ENCODE peak calls at places on chromosome 13, in six cellular contexts. One of them, this sample, is unnamed.

GRCh38 chr13:100131863-100132574 is 43.1 kb downstream of the PCCA start:
- DNase-seq in NCI-H2171 treated with DMSO at 0.1 percent for 48 hours: no peak
- DNase-seq in BE2C: peak
- DNase-seq in stimulated activated CD4-positive, alpha-beta T cell treated with anti-CD3 and anti-CD28 coated beads, Interleukin-2, amount 100 ng/mL, for 48 hours: no peak
- DNase-seq in kidney glomerular epithelial cell: peak
- DNase-seq in neural crest cell: no peak
- DNase-seq in this sample: peak

GRCh38 chr13:60756306-60756705 is 359.3 kb downstream of the TDRD3 start:
- DNase-seq in BE2C: no peak
- DNase-seq in neural crest cell: no peak
- DNase-seq in NCI-H2171 treated with DMSO at 0.1 percent for 48 hours: no peak
- DNase-seq in kidney glomerular epithelial cell: peak
- DNase-seq in stimulated activated CD4-positive, alpha-beta T cell treated with anti-CD3 and anti-CD28 coated beads, Interleukin-2, amount 100 ng/mL, for 48 hours: no peak
- DNase-seq in this sample: no peak

GRCh38 chr13:79802389-79803140 is 321.6 kb downstream of the NDFIP2 start:
- DNase-seq in kidney glomerular epithelial cell: no peak
- DNase-seq in BE2C: peak
- DNase-seq in neural crest cell: no peak
- DNase-seq in NCI-H2171 treated with DMSO at 0.1 percent for 48 hours: peak
- DNase-seq in stimulated activated CD4-positive, alpha-beta T cell treated with anti-CD3 and anti-CD28 coated beads, Interleukin-2, amount 100 ng/mL, for 48 hours: no peak
- DNase-seq in this sample: no peak

GRCh38 chr13:41603917-41604316 is 146.6 kb downstream of the RGCC start:
- DNase-seq in kidney glomerular epithelial cell: peak
- DNase-seq in stimulated activated CD4-positive, alpha-beta T cell treated with anti-CD3 and anti-CD28 coated beads, Interleukin-2, amount 100 ng/mL, for 48 hours: no peak
- DNase-seq in BE2C: peak
- DNase-seq in neural crest cell: no peak
- DNase-seq in NCI-H2171 treated with DMSO at 0.1 percent for 48 hours: peak
- DNase-seq in this sample: peak

GRCh38 chr13:95643471-95643813 is 1.1 kb downstream of the DZIP1 start:
- DNase-seq in kidney glomerular epithelial cell: no peak
- DNase-seq in BE2C: peak
- DNase-seq in neural crest cell: no peak
- DNase-seq in stimulated activated CD4-positive, alpha-beta T cell treated with anti-CD3 and anti-CD28 coated beads, Interleukin-2, amount 100 ng/mL, for 48 hours: no peak
- DNase-seq in NCI-H2171 treated with DMSO at 0.1 percent for 48 hours: peak
- DNase-seq in this sample: peak

GRCh38 chr13:35964764-35965163 is 166.4 kb downstream of the DCLK1 start:
- DNase-seq in kidney glomerular epithelial cell: peak
- DNase-seq in BE2C: no peak
- DNase-seq in neural crest cell: no peak
- DNase-seq in stimulated activated CD4-positive, alpha-beta T cell treated with anti-CD3 and anti-CD28 coated beads, Interleukin-2, amount 100 ng/mL, for 48 hours: no peak
- DNase-seq in NCI-H2171 treated with DMSO at 0.1 percent for 48 hours: no peak
- DNase-seq in this sample: no peak

GRCh38 chr13:59801107-59801880 is 362.4 kb downstream of the DIAPH3 start:
- DNase-seq in stimulated activated CD4-positive, alpha-beta T cell treated with anti-CD3 and anti-CD28 coated beads, Interleukin-2, amount 100 ng/mL, for 48 hours: no peak
- DNase-seq in kidney glomerular epithelial cell: no peak
- DNase-seq in NCI-H2171 treated with DMSO at 0.1 percent for 48 hours: no peak
- DNase-seq in neural crest cell: no peak
- DNase-seq in BE2C: no peak
- DNase-seq in this sample: no peak

GRCh38 chr13:112952759-112953541 is 16.1 kb upstream of the MCF2L start:
- DNase-seq in NCI-H2171 treated with DMSO at 0.1 percent for 48 hours: no peak
- DNase-seq in BE2C: no peak
- DNase-seq in neural crest cell: no peak
- DNase-seq in kidney glomerular epithelial cell: no peak
- DNase-seq in stimulated activated CD4-positive, alpha-beta T cell treated with anti-CD3 and anti-CD28 coated beads, Interleukin-2, amount 100 ng/mL, for 48 hours: no peak
- DNase-seq in this sample: no peak

GRCh38 chr13:113126265-113127150 is 3.9 kb downstream of the F10 start:
- DNase-seq in NCI-H2171 treated with DMSO at 0.1 percent for 48 hours: no peak
- DNase-seq in stimulated activated CD4-positive, alpha-beta T cell treated with anti-CD3 and anti-CD28 coated beads, Interleukin-2, amount 100 ng/mL, for 48 hours: no peak
- DNase-seq in neural crest cell: no peak
- DNase-seq in kidney glomerular epithelial cell: no peak
- DNase-seq in BE2C: peak
- DNase-seq in this sample: no peak

GRCh38 chr13:75870397-75870801 is 234.3 kb downstream of the LMO7 start:
- DNase-seq in neural crest cell: peak
- DNase-seq in kidney glomerular epithelial cell: no peak
- DNase-seq in NCI-H2171 treated with DMSO at 0.1 percent for 48 hours: peak
- DNase-seq in BE2C: no peak
- DNase-seq in stimulated activated CD4-positive, alpha-beta T cell treated with anti-CD3 and anti-CD28 coated beads, Interleukin-2, amount 100 ng/mL, for 48 hours: no peak
- DNase-seq in this sample: no peak

GRCh38 chr13:113327766-113328391 is 30.8 kb downstream of the LAMP1 start:
- DNase-seq in BE2C: no peak
- DNase-seq in NCI-H2171 treated with DMSO at 0.1 percent for 48 hours: no peak
- DNase-seq in neural crest cell: no peak
- DNase-seq in stimulated activated CD4-positive, alpha-beta T cell treated with anti-CD3 and anti-CD28 coated beads, Interleukin-2, amount 100 ng/mL, for 48 hours: no peak
- DNase-seq in kidney glomerular epithelial cell: no peak
- DNase-seq in this sample: no peak

GRCh38 chr13:79995334-79995733 is 345.6 kb downstream of the SPRY2 start:
- DNase-seq in NCI-H2171 treated with DMSO at 0.1 percent for 48 hours: no peak
- DNase-seq in stimulated activated CD4-positive, alpha-beta T cell treated with anti-CD3 and anti-CD28 coated beads, Interleukin-2, amount 100 ng/mL, for 48 hours: no peak
- DNase-seq in kidney glomerular epithelial cell: peak
- DNase-seq in neural crest cell: no peak
- DNase-seq in BE2C: no peak
- DNase-seq in this sample: no peak

GRCh38 chr13:99870541-99870940 is 101.0 kb downstream of the ZIC5 start:
- DNase-seq in neural crest cell: no peak
- DNase-seq in NCI-H2171 treated with DMSO at 0.1 percent for 48 hours: peak
- DNase-seq in BE2C: no peak
- DNase-seq in stimulated activated CD4-positive, alpha-beta T cell treated with anti-CD3 and anti-CD28 coated beads, Interleukin-2, amount 100 ng/mL, for 48 hours: no peak
- DNase-seq in kidney glomerular epithelial cell: no peak
- DNase-seq in this sample: no peak

GRCh38 chr13:106919093-106919492 is 351.2 kb upstream of the ARGLU1 start:
- DNase-seq in stimulated activated CD4-positive, alpha-beta T cell treated with anti-CD3 and anti-CD28 coated beads, Interleukin-2, amount 100 ng/mL, for 48 hours: no peak
- DNase-seq in kidney glomerular epithelial cell: peak
- DNase-seq in neural crest cell: no peak
- DNase-seq in NCI-H2171 treated with DMSO at 0.1 percent for 48 hours: no peak
- DNase-seq in BE2C: no peak
- DNase-seq in this sample: peak

GRCh38 chr13:41054919-41055619 is 6.2 kb upstream of the WBP4 start:
- DNase-seq in neural crest cell: no peak
- DNase-seq in stimulated activated CD4-positive, alpha-beta T cell treated with anti-CD3 and anti-CD28 coated beads, Interleukin-2, amount 100 ng/mL, for 48 hours: no peak
- DNase-seq in NCI-H2171 treated with DMSO at 0.1 percent for 48 hours: no peak
- DNase-seq in BE2C: no peak
- DNase-seq in kidney glomerular epithelial cell: no peak
- DNase-seq in this sample: peak

GRCh38 chr13:113297370-113297871 is 382 bp downstream of the LAMP1 start:
- DNase-seq in neural crest cell: no peak
- DNase-seq in stimulated activated CD4-positive, alpha-beta T cell treated with anti-CD3 and anti-CD28 coated beads, Interleukin-2, amount 100 ng/mL, for 48 hours: peak
- DNase-seq in NCI-H2171 treated with DMSO at 0.1 percent for 48 hours: no peak
- DNase-seq in kidney glomerular epithelial cell: no peak
- DNase-seq in BE2C: peak
- DNase-seq in this sample: no peak

GRCh38 chr13:46342538-46342937 is 44.5 kb downstream of the RUBCNL start:
- DNase-seq in NCI-H2171 treated with DMSO at 0.1 percent for 48 hours: no peak
- DNase-seq in kidney glomerular epithelial cell: no peak
- DNase-seq in neural crest cell: no peak
- DNase-seq in BE2C: no peak
- DNase-seq in stimulated activated CD4-positive, alpha-beta T cell treated with anti-CD3 and anti-CD28 coated beads, Interleukin-2, amount 100 ng/mL, for 48 hours: no peak
- DNase-seq in this sample: no peak

GRCh38 chr13:74770361-74770760 is 636.2 kb upstream of the KLF12 start:
- DNase-seq in NCI-H2171 treated with DMSO at 0.1 percent for 48 hours: no peak
- DNase-seq in kidney glomerular epithelial cell: peak
- DNase-seq in stimulated activated CD4-positive, alpha-beta T cell treated with anti-CD3 and anti-CD28 coated beads, Interleukin-2, amount 100 ng/mL, for 48 hours: no peak
- DNase-seq in BE2C: no peak
- DNase-seq in neural crest cell: no peak
- DNase-seq in this sample: no peak

GRCh38 chr13:25951831-25952230 is 100.0 kb downstream of the SHISA2 start:
- DNase-seq in stimulated activated CD4-positive, alpha-beta T cell treated with anti-CD3 and anti-CD28 coated beads, Interleukin-2, amount 100 ng/mL, for 48 hours: no peak
- DNase-seq in BE2C: no peak
- DNase-seq in neural crest cell: no peak
- DNase-seq in kidney glomerular epithelial cell: no peak
- DNase-seq in NCI-H2171 treated with DMSO at 0.1 percent for 48 hours: no peak
- DNase-seq in this sample: no peak

GRCh38 chr13:51057001-51057400 is 54.1 kb downstream of the C13orf42 start:
- DNase-seq in NCI-H2171 treated with DMSO at 0.1 percent for 48 hours: no peak
- DNase-seq in stimulated activated CD4-positive, alpha-beta T cell treated with anti-CD3 and anti-CD28 coated beads, Interleukin-2, amount 100 ng/mL, for 48 hours: no peak
- DNase-seq in neural crest cell: no peak
- DNase-seq in kidney glomerular epithelial cell: no peak
- DNase-seq in BE2C: no peak
- DNase-seq in this sample: no peak

GRCh38 chr13:52644108-52644507 is 1.9 kb downstream of the HNRNPA1L2 start:
- DNase-seq in kidney glomerular epithelial cell: no peak
- DNase-seq in neural crest cell: no peak
- DNase-seq in BE2C: no peak
- DNase-seq in stimulated activated CD4-positive, alpha-beta T cell treated with anti-CD3 and anti-CD28 coated beads, Interleukin-2, amount 100 ng/mL, for 48 hours: no peak
- DNase-seq in NCI-H2171 treated with DMSO at 0.1 percent for 48 hours: peak
- DNase-seq in this sample: no peak

GRCh38 chr13:36088463-36088862 is 42.7 kb downstream of the DCLK1 start:
- DNase-seq in kidney glomerular epithelial cell: no peak
- DNase-seq in stimulated activated CD4-positive, alpha-beta T cell treated with anti-CD3 and anti-CD28 coated beads, Interleukin-2, amount 100 ng/mL, for 48 hours: no peak
- DNase-seq in BE2C: no peak
- DNase-seq in NCI-H2171 treated with DMSO at 0.1 percent for 48 hours: no peak
- DNase-seq in neural crest cell: no peak
- DNase-seq in this sample: no peak

GRCh38 chr13:109012115-109012514 is 382.7 kb downstream of the MYO16 start:
- DNase-seq in NCI-H2171 treated with DMSO at 0.1 percent for 48 hours: no peak
- DNase-seq in kidney glomerular epithelial cell: no peak
- DNase-seq in neural crest cell: no peak
- DNase-seq in BE2C: no peak
- DNase-seq in stimulated activated CD4-positive, alpha-beta T cell treated with anti-CD3 and anti-CD28 coated beads, Interleukin-2, amount 100 ng/mL, for 48 hours: no peak
- DNase-seq in this sample: no peak

GRCh38 chr13:71864981-71865857 is 1.8 kb downstream of the DACH1 start:
- DNase-seq in BE2C: peak
- DNase-seq in kidney glomerular epithelial cell: no peak
- DNase-seq in stimulated activated CD4-positive, alpha-beta T cell treated with anti-CD3 and anti-CD28 coated beads, Interleukin-2, amount 100 ng/mL, for 48 hours: no peak
- DNase-seq in NCI-H2171 treated with DMSO at 0.1 percent for 48 hours: no peak
- DNase-seq in neural crest cell: peak
- DNase-seq in this sample: peak

GRCh38 chr13:19071161-19071936 is 110.3 kb downstream of the TUBA3C start:
- DNase-seq in kidney glomerular epithelial cell: no peak
- DNase-seq in neural crest cell: no peak
- DNase-seq in BE2C: no peak
- DNase-seq in stimulated activated CD4-positive, alpha-beta T cell treated with anti-CD3 and anti-CD28 coated beads, Interleukin-2, amount 100 ng/mL, for 48 hours: no peak
- DNase-seq in NCI-H2171 treated with DMSO at 0.1 percent for 48 hours: no peak
- DNase-seq in this sample: no peak

GRCh38 chr13:31927219-31927653 is 104.3 kb upstream of the FRY start:
- DNase-seq in stimulated activated CD4-positive, alpha-beta T cell treated with anti-CD3 and anti-CD28 coated beads, Interleukin-2, amount 100 ng/mL, for 48 hours: no peak
- DNase-seq in neural crest cell: no peak
- DNase-seq in kidney glomerular epithelial cell: no peak
- DNase-seq in BE2C: no peak
- DNase-seq in NCI-H2171 treated with DMSO at 0.1 percent for 48 hours: no peak
- DNase-seq in this sample: no peak

GRCh38 chr13:26895808-26896466 is 135.4 kb upstream of the GPR12 start:
- DNase-seq in NCI-H2171 treated with DMSO at 0.1 percent for 48 hours: no peak
- DNase-seq in kidney glomerular epithelial cell: no peak
- DNase-seq in BE2C: no peak
- DNase-seq in neural crest cell: no peak
- DNase-seq in stimulated activated CD4-positive, alpha-beta T cell treated with anti-CD3 and anti-CD28 coated beads, Interleukin-2, amount 100 ng/mL, for 48 hours: no peak
- DNase-seq in this sample: no peak

GRCh38 chr13:49373699-49374098 is 70.2 kb downstream of the CAB39L start:
- DNase-seq in BE2C: no peak
- DNase-seq in kidney glomerular epithelial cell: peak
- DNase-seq in stimulated activated CD4-positive, alpha-beta T cell treated with anti-CD3 and anti-CD28 coated beads, Interleukin-2, amount 100 ng/mL, for 48 hours: no peak
- DNase-seq in neural crest cell: no peak
- DNase-seq in NCI-H2171 treated with DMSO at 0.1 percent for 48 hours: no peak
- DNase-seq in this sample: no peak

GRCh38 chr13:72698164-72698563 is 29.3 kb downstream of the MZT1 start:
- DNase-seq in kidney glomerular epithelial cell: no peak
- DNase-seq in NCI-H2171 treated with DMSO at 0.1 percent for 48 hours: no peak
- DNase-seq in BE2C: no peak
- DNase-seq in stimulated activated CD4-positive, alpha-beta T cell treated with anti-CD3 and anti-CD28 coated beads, Interleukin-2, amount 100 ng/mL, for 48 hours: no peak
- DNase-seq in neural crest cell: no peak
- DNase-seq in this sample: no peak

GRCh38 chr13:35768551-35768950 is 292.1 kb upstream of the MAB21L1 start:
- DNase-seq in NCI-H2171 treated with DMSO at 0.1 percent for 48 hours: peak
- DNase-seq in BE2C: no peak
- DNase-seq in kidney glomerular epithelial cell: peak
- DNase-seq in neural crest cell: no peak
- DNase-seq in stimulated activated CD4-positive, alpha-beta T cell treated with anti-CD3 and anti-CD28 coated beads, Interleukin-2, amount 100 ng/mL, for 48 hours: no peak
- DNase-seq in this sample: peak

GRCh38 chr13:98665638-98665995 is 86.9 kb downstream of the SLC15A1 start:
- DNase-seq in neural crest cell: no peak
- DNase-seq in BE2C: no peak
- DNase-seq in stimulated activated CD4-positive, alpha-beta T cell treated with anti-CD3 and anti-CD28 coated beads, Interleukin-2, amount 100 ng/mL, for 48 hours: no peak
- DNase-seq in NCI-H2171 treated with DMSO at 0.1 percent for 48 hours: no peak
- DNase-seq in kidney glomerular epithelial cell: no peak
- DNase-seq in this sample: no peak

GRCh38 chr13:36815069-36815468 is 4.0 kb upstream of the RFXAP start:
- DNase-seq in BE2C: peak
- DNase-seq in kidney glomerular epithelial cell: no peak
- DNase-seq in NCI-H2171 treated with DMSO at 0.1 percent for 48 hours: peak
- DNase-seq in neural crest cell: no peak
- DNase-seq in stimulated activated CD4-positive, alpha-beta T cell treated with anti-CD3 and anti-CD28 coated beads, Interleukin-2, amount 100 ng/mL, for 48 hours: no peak
- DNase-seq in this sample: peak

GRCh38 chr13:39224841-39225240 is 186.6 kb downstream of the NHLRC3 start:
- DNase-seq in neural crest cell: no peak
- DNase-seq in stimulated activated CD4-positive, alpha-beta T cell treated with anti-CD3 and anti-CD28 coated beads, Interleukin-2, amount 100 ng/mL, for 48 hours: no peak
- DNase-seq in BE2C: no peak
- DNase-seq in kidney glomerular epithelial cell: no peak
- DNase-seq in NCI-H2171 treated with DMSO at 0.1 percent for 48 hours: no peak
- DNase-seq in this sample: no peak

This sample was measured in SJCRH30.